ENCODE peak calls at places on chromosomes 1 and 21, in six cellular contexts. G is ovary; B is BE2C; C is stimulated activated CD4-positive, alpha-beta T cell treated with anti-CD3 and anti-CD28 coated beads, Interleukin-4, amount 100 ng/mL, for 1 hour; X is CD8-positive, alpha-beta memory T cell; L is aorta. T is an unnamed sample.

GRCh38 chr1:206945779-206946178 is 487 bp downstream of the PIGR start:
- DNase-seq in G (no peak), B (no peak), C (no peak), X (no peak), L (no peak), T (no peak)

GRCh38 chr1:68442822-68443556 is 6.8 kb downstream of the RPE65 start:
- DNase-seq in G (no peak), B (peak), C (no peak), X (no peak), L (no peak), T (peak)

GRCh38 chr1:155773221-155773620 is 83.8 kb downstream of the GON4L start:
- DNase-seq in G (no peak), B (no peak), C (no peak), X (no peak), L (no peak), T (no peak)

GRCh38 chr1:19689131-19689757 is 24.6 kb downstream of the HTR6 start:
- DNase-seq in G (no peak), B (no peak), C (no peak), X (no peak), L (no peak), T (no peak)

GRCh38 chr1:111990026-111990877 is 784 bp upstream of the KCND3 start:
- DNase-seq in G (peak), B (no peak), C (no peak), X (no peak), L (peak), T (peak)

GRCh38 chr1:168136709-168137514 is at the start of gene GPR161:
- DNase-seq in G (peak), B (peak), C (peak), X (peak), L (peak), T (peak)

GRCh38 chr1:153346067-153346723 is 2.4 kb downstream of the PGLYRP4 start:
- DNase-seq in G (no peak), B (no peak), C (no peak), X (no peak), L (no peak), T (peak)

GRCh38 chr1:63157085-63157484 is 165.3 kb upstream of the FOXD3 start:
- DNase-seq in G (no peak), B (no peak), C (no peak), X (no peak), L (no peak), T (no peak)

GRCh38 chr1:159856576-159856975 is 5.9 kb downstream of the VSIG8 start:
- DNase-seq in G (no peak), B (no peak), C (no peak), X (no peak), L (no peak), T (no peak)

GRCh38 chr1:204172404-204173049 is 6.4 kb upstream of the REN start:
- DNase-seq in G (no peak), B (no peak), C (no peak), X (no peak), L (no peak), T (no peak)

GRCh38 chr1:91700332-91700731 is 185.6 kb downstream of the TGFBR3 start:
- DNase-seq in G (no peak), B (no peak), C (no peak), X (no peak), L (no peak), T (no peak)

GRCh38 chr1:162248854-162249535 is 127.7 kb downstream of the SPATA46 start:
- DNase-seq in G (no peak), B (no peak), C (no peak), X (no peak), L (no peak), T (no peak)

GRCh38 chr21:46092026-46092764 is 5.7 kb upstream of the COL6A2 start:
- DNase-seq in G (peak), B (no peak), C (no peak), X (no peak), L (peak), T (no peak)

GRCh38 chr1:119893827-119894700 is 2.3 kb downstream of the ADAM30 start:
- DNase-seq in G (no peak), B (no peak), C (no peak), X (no peak), L (no peak), T (no peak)

GRCh38 chr1:61285371-61285885 is 203.1 kb downstream of the NFIA start:
- DNase-seq in G (no peak), B (no peak), C (no peak), X (no peak), L (no peak), T (no peak)